ENCODE peak calls at places on chromosome 1, in ten cellular contexts. One of them, this sample, is unnamed.

GRCh38 chr1:215682232-215682631 is 115.1 kb downstream of the KCTD3 start:
- DNase-seq in spleen: no peak
- DNase-seq in gastrocnemius medialis: no peak
- DNase-seq in NB4: no peak
- DNase-seq in A549: peak
- DNase-seq in sigmoid colon: no peak
- DNase-seq in GM12878: no peak
- DNase-seq in breast epithelium: no peak
- DNase-seq in IMR-90: peak
- DNase-seq in prostate gland: no peak
- DNase-seq in this sample: no peak

GRCh38 chr1:179447489-179447888 is 81.7 kb downstream of the AXDND1 start:
- DNase-seq in GM12878: no peak
- DNase-seq in breast epithelium: no peak
- DNase-seq in prostate gland: no peak
- DNase-seq in sigmoid colon: no peak
- DNase-seq in gastrocnemius medialis: no peak
- DNase-seq in spleen: no peak
- DNase-seq in IMR-90: peak
- DNase-seq in NB4: peak
- DNase-seq in A549: peak
- DNase-seq in this sample: no peak

GRCh38 chr1:5950201-5950895 is 41.9 kb downstream of the NPHP4 start:
- DNase-seq in gastrocnemius medialis: no peak
- DNase-seq in A549: no peak
- DNase-seq in GM12878: no peak
- DNase-seq in IMR-90: no peak
- DNase-seq in breast epithelium: no peak
- DNase-seq in spleen: no peak
- DNase-seq in prostate gland: no peak
- DNase-seq in NB4: no peak
- DNase-seq in sigmoid colon: no peak
- DNase-seq in this sample: no peak

GRCh38 chr1:58264462-58264861 is 282.1 kb downstream of the OMA1 start:
- DNase-seq in NB4: no peak
- DNase-seq in GM12878: no peak
- DNase-seq in IMR-90: no peak
- DNase-seq in gastrocnemius medialis: no peak
- DNase-seq in breast epithelium: no peak
- DNase-seq in spleen: no peak
- DNase-seq in A549: no peak
- DNase-seq in sigmoid colon: no peak
- DNase-seq in prostate gland: no peak
- DNase-seq in this sample: no peak

GRCh38 chr1:41573803-41574713 is 89.6 kb upstream of the EDN2 start:
- DNase-seq in IMR-90: peak
- DNase-seq in A549: peak
- DNase-seq in NB4: peak
- DNase-seq in prostate gland: peak
- DNase-seq in spleen: peak
- DNase-seq in gastrocnemius medialis: peak
- DNase-seq in sigmoid colon: peak
- DNase-seq in GM12878: peak
- DNase-seq in breast epithelium: peak
- DNase-seq in this sample: peak

GRCh38 chr1:115445090-115445489 is 107.0 kb upstream of the NGF start:
- DNase-seq in A549: no peak
- DNase-seq in breast epithelium: no peak
- DNase-seq in gastrocnemius medialis: no peak
- DNase-seq in prostate gland: no peak
- DNase-seq in IMR-90: no peak
- DNase-seq in GM12878: no peak
- DNase-seq in sigmoid colon: no peak
- DNase-seq in NB4: no peak
- DNase-seq in spleen: no peak
- DNase-seq in this sample: no peak

GRCh38 chr1:201506092-201506491 is 831 bp downstream of the CSRP1 start:
- DNase-seq in GM12878: no peak
- DNase-seq in A549: no peak
- DNase-seq in spleen: no peak
- DNase-seq in NB4: no peak
- DNase-seq in prostate gland: no peak
- DNase-seq in IMR-90: no peak
- DNase-seq in sigmoid colon: peak
- DNase-seq in breast epithelium: no peak
- DNase-seq in gastrocnemius medialis: no peak
- DNase-seq in this sample: no peak

GRCh38 chr1:50156241-50157010 is 47.7 kb downstream of the ELAVL4 start:
- DNase-seq in A549: no peak
- DNase-seq in NB4: no peak
- DNase-seq in prostate gland: no peak
- DNase-seq in GM12878: no peak
- DNase-seq in spleen: no peak
- DNase-seq in IMR-90: no peak
- DNase-seq in gastrocnemius medialis: no peak
- DNase-seq in sigmoid colon: no peak
- DNase-seq in breast epithelium: no peak
- DNase-seq in this sample: no peak

GRCh38 chr1:171438441-171438840 is 46.9 kb upstream of the PRRC2C start:
- DNase-seq in NB4: no peak
- DNase-seq in prostate gland: no peak
- DNase-seq in breast epithelium: no peak
- DNase-seq in sigmoid colon: peak
- DNase-seq in gastrocnemius medialis: no peak
- DNase-seq in GM12878: no peak
- DNase-seq in spleen: no peak
- DNase-seq in A549: peak
- DNase-seq in IMR-90: peak
- DNase-seq in this sample: no peak

GRCh38 chr1:245871881-245872280 is 635.2 kb downstream of the SMYD3 start:
- DNase-seq in IMR-90: peak
- DNase-seq in gastrocnemius medialis: no peak
- DNase-seq in sigmoid colon: no peak
- DNase-seq in NB4: no peak
- DNase-seq in GM12878: no peak
- DNase-seq in A549: no peak
- DNase-seq in breast epithelium: no peak
- DNase-seq in spleen: no peak
- DNase-seq in prostate gland: no peak
- DNase-seq in this sample: no peak

GRCh38 chr1:203367051-203367450 is 16.1 kb upstream of the FMOD start:
- DNase-seq in gastrocnemius medialis: no peak
- DNase-seq in GM12878: no peak
- DNase-seq in spleen: no peak
- DNase-seq in prostate gland: peak
- DNase-seq in breast epithelium: peak
- DNase-seq in A549: no peak
- DNase-seq in NB4: no peak
- DNase-seq in sigmoid colon: no peak
- DNase-seq in IMR-90: no peak
- DNase-seq in this sample: no peak

GRCh38 chr1:203366476-203366875 is 15.6 kb upstream of the FMOD start:
- DNase-seq in GM12878: no peak
- DNase-seq in spleen: no peak
- DNase-seq in sigmoid colon: no peak
- DNase-seq in gastrocnemius medialis: no peak
- DNase-seq in NB4: no peak
- DNase-seq in breast epithelium: no peak
- DNase-seq in prostate gland: no peak
- DNase-seq in IMR-90: peak
- DNase-seq in A549: no peak
- DNase-seq in this sample: no peak

GRCh38 chr1:203369666-203370065 is 18.7 kb upstream of the FMOD start:
- DNase-seq in sigmoid colon: no peak
- DNase-seq in NB4: peak
- DNase-seq in A549: no peak
- DNase-seq in breast epithelium: no peak
- DNase-seq in GM12878: no peak
- DNase-seq in prostate gland: no peak
- DNase-seq in spleen: no peak
- DNase-seq in IMR-90: no peak
- DNase-seq in gastrocnemius medialis: no peak
- DNase-seq in this sample: no peak

GRCh38 chr1:203371288-203371687 is 20.4 kb upstream of the FMOD start:
- DNase-seq in sigmoid colon: no peak
- DNase-seq in NB4: no peak
- DNase-seq in A549: no peak
- DNase-seq in breast epithelium: no peak
- DNase-seq in spleen: no peak
- DNase-seq in prostate gland: no peak
- DNase-seq in GM12878: no peak
- DNase-seq in gastrocnemius medialis: no peak
- DNase-seq in IMR-90: no peak
- DNase-seq in this sample: no peak

GRCh38 chr1:203368624-203369451 is 17.9 kb upstream of the FMOD start:
- DNase-seq in spleen: no peak
- DNase-seq in gastrocnemius medialis: peak
- DNase-seq in prostate gland: no peak
- DNase-seq in A549: peak
- DNase-seq in IMR-90: peak
- DNase-seq in NB4: peak
- DNase-seq in GM12878: no peak
- DNase-seq in sigmoid colon: peak
- DNase-seq in breast epithelium: peak
- DNase-seq in this sample: peak
- TF ChIP-seq CTCF in spleen: peak
- TF ChIP-seq CTCF in gastrocnemius medialis: peak
- TF ChIP-seq CTCF in prostate gland: peak
- TF ChIP-seq CTCF in A549: no peak
- TF ChIP-seq CTCF in IMR-90: peak
- TF ChIP-seq CTCF in NB4: no peak
- TF ChIP-seq CTCF in GM12878: no peak
- TF ChIP-seq CTCF in sigmoid colon: no peak
- TF ChIP-seq CTCF in breast epithelium: peak
- TF ChIP-seq CTCF in this sample: peak

DNA sequence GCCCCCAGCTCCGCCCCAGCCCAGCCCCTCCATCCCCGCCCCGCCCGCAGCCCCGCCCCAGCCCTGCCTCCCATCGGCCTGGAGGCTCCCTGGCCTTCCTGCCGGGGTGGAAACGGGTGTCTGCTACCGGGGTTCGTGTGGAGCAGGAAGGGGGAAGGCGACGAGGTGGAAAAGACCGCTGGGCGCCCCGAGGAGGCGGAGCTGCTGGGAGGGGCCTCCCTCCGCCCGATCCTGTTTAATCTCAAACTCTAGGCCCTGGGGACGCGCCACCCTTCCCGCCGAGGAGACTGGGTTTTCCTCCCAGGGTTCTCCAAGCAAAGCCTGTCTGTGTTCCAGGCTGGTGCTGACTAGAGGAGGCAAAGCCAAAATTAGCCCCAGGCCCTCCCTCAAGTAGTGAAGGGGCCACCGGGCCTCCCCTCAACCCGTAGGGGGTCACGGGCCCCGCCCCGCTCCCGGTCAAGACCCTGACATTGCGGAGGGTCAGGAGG is 16.2 kb upstream of the TTLL10 start:
- DNase-seq in breast epithelium: peak
- DNase-seq in gastrocnemius medialis: peak
- DNase-seq in IMR-90: peak
- DNase-seq in NB4: peak
- DNase-seq in GM12878: no peak
- DNase-seq in sigmoid colon: peak
- DNase-seq in spleen: peak
- DNase-seq in prostate gland: peak
- DNase-seq in A549: peak
- DNase-seq in this sample: peak
- TF ChIP-seq POLR2A in breast epithelium: peak
- TF ChIP-seq POLR2A in gastrocnemius medialis: peak
- TF ChIP-seq POLR2A in IMR-90: peak
- TF ChIP-seq POLR2A in NB4: no peak
- TF ChIP-seq POLR2A in GM12878: peak
- TF ChIP-seq POLR2A in sigmoid colon: peak
- TF ChIP-seq POLR2A in spleen: peak
- TF ChIP-seq POLR2A in prostate gland: peak
- TF ChIP-seq POLR2A in A549: peak
- TF ChIP-seq POLR2A in this sample: no peak

GRCh38 chr1:148379697-148380096 is 103.4 kb downstream of the PPIAL4G start:
- DNase-seq in sigmoid colon: no peak
- DNase-seq in IMR-90: no peak
- DNase-seq in breast epithelium: no peak
- DNase-seq in GM12878: no peak
- DNase-seq in NB4: no peak
- DNase-seq in A549: no peak
- DNase-seq in gastrocnemius medialis: no peak
- DNase-seq in spleen: no peak
- DNase-seq in prostate gland: no peak
- DNase-seq in this sample: no peak
- H3K4me3 ChIP-seq in sigmoid colon: no peak
- H3K4me3 ChIP-seq in IMR-90: no peak
- H3K4me3 ChIP-seq in breast epithelium: no peak
- H3K4me3 ChIP-seq in GM12878: no peak
- H3K4me3 ChIP-seq in NB4: no peak
- H3K4me3 ChIP-seq in A549: no peak
- H3K4me3 ChIP-seq in gastrocnemius medialis: no peak
- H3K4me3 ChIP-seq in spleen: no peak
- H3K4me3 ChIP-seq in prostate gland: no peak
- H3K4me3 ChIP-seq in this sample: no peak

GRCh38 chr1:234617135-234617985 is 7.4 kb upstream of the IRF2BP2 start:
- DNase-seq in prostate gland: no peak
- DNase-seq in sigmoid colon: no peak
- DNase-seq in A549: no peak
- DNase-seq in GM12878: no peak
- DNase-seq in spleen: no peak
- DNase-seq in NB4: peak
- DNase-seq in gastrocnemius medialis: no peak
- DNase-seq in IMR-90: no peak
- DNase-seq in breast epithelium: peak
- DNase-seq in this sample: no peak
- TF ChIP-seq CTCF in prostate gland: no peak
- TF ChIP-seq CTCF in sigmoid colon: no peak
- TF ChIP-seq CTCF in A549: no peak
- TF ChIP-seq CTCF in GM12878: no peak
- TF ChIP-seq CTCF in spleen: no peak
- TF ChIP-seq CTCF in NB4: peak
- TF ChIP-seq CTCF in gastrocnemius medialis: no peak
- TF ChIP-seq CTCF in IMR-90: peak
- TF ChIP-seq CTCF in breast epithelium: no peak
- TF ChIP-seq CTCF in this sample: no peak